ENCODE peak calls at places on chromosomes 1 and 21, in seven cellular contexts. One of them, this sample, is unnamed.

GRCh38 chr1:159891275-159892157 is 8.4 kb downstream of the CFAP45 start:
- DNase-seq in fibroblast of lung: peak; percentile 86
- DNase-seq in neural progenitor cell: peak; percentile 88
- DNase-seq in adipocyte: peak; percentile 95
- DNase-seq in SJCRH30: peak; percentile 63
- DNase-seq in OCI-LY7: peak; percentile 75
- DNase-seq in aorta: peak; percentile 91
- DNase-seq in this sample: peak; percentile 50

GRCh38 chr1:54125671-54126070 is 27.1 kb downstream of the CDCP2 start:
- DNase-seq in adipocyte: peak; percentile 38
- DNase-seq in aorta: no peak
- DNase-seq in neural progenitor cell: peak; percentile 49
- DNase-seq in fibroblast of lung: no peak
- DNase-seq in OCI-LY7: no peak
- DNase-seq in SJCRH30: peak; percentile 69
- DNase-seq in this sample: no peak

GRCh38 chr1:235429143-235429542 is 61.9 kb downstream of the TBCE start:
- DNase-seq in OCI-LY7: no peak
- DNase-seq in SJCRH30: no peak
- DNase-seq in adipocyte: no peak
- DNase-seq in aorta: no peak
- DNase-seq in fibroblast of lung: peak; percentile 20
- DNase-seq in neural progenitor cell: no peak
- DNase-seq in this sample: no peak

GRCh38 chr1:225539069-225539468 is 111.2 kb upstream of the LBR start:
- DNase-seq in adipocyte: peak; percentile 30
- DNase-seq in aorta: no peak
- DNase-seq in neural progenitor cell: no peak
- DNase-seq in fibroblast of lung: peak; percentile 26
- DNase-seq in OCI-LY7: no peak
- DNase-seq in SJCRH30: no peak
- DNase-seq in this sample: no peak

GRCh38 chr1:161182214-161182613 is 4.9 kb upstream of the B4GALT3 start:
- DNase-seq in neural progenitor cell: no peak
- DNase-seq in adipocyte: no peak
- DNase-seq in fibroblast of lung: peak; percentile 54
- DNase-seq in OCI-LY7: no peak
- DNase-seq in aorta: peak; percentile 35
- DNase-seq in SJCRH30: no peak
- DNase-seq in this sample: no peak

GRCh38 chr1:192461684-192462083 is 113.9 kb upstream of the RGS1 start:
- DNase-seq in SJCRH30: no peak
- DNase-seq in fibroblast of lung: no peak
- DNase-seq in adipocyte: no peak
- DNase-seq in neural progenitor cell: no peak
- DNase-seq in OCI-LY7: no peak
- DNase-seq in aorta: no peak
- DNase-seq in this sample: no peak

GRCh38 chr1:47580451-47580980 is 142.7 kb downstream of the FOXD2 start:
- DNase-seq in OCI-LY7: no peak
- DNase-seq in fibroblast of lung: no peak
- DNase-seq in neural progenitor cell: no peak
- DNase-seq in adipocyte: no peak
- DNase-seq in SJCRH30: no peak
- DNase-seq in aorta: no peak
- DNase-seq in this sample: no peak

GRCh38 chr1:4345126-4345525 is 309.3 kb upstream of the AJAP1 start:
- DNase-seq in adipocyte: no peak
- DNase-seq in SJCRH30: no peak
- DNase-seq in aorta: no peak
- DNase-seq in OCI-LY7: no peak
- DNase-seq in neural progenitor cell: no peak
- DNase-seq in fibroblast of lung: no peak
- DNase-seq in this sample: no peak

GRCh38 chr21:41228006-41228370 is 60.0 kb downstream of the BACE2 start:
- DNase-seq in OCI-LY7: no peak
- DNase-seq in adipocyte: no peak
- DNase-seq in SJCRH30: no peak
- DNase-seq in aorta: no peak
- DNase-seq in neural progenitor cell: no peak
- DNase-seq in fibroblast of lung: no peak
- DNase-seq in this sample: no peak

GRCh38 chr1:21574464-21575151 is 65.4 kb downstream of the ALPL start:
- DNase-seq in OCI-LY7: no peak
- DNase-seq in aorta: peak; percentile 62
- DNase-seq in fibroblast of lung: peak; percentile 55
- DNase-seq in SJCRH30: peak; percentile 82
- DNase-seq in neural progenitor cell: peak; percentile 86
- DNase-seq in adipocyte: no peak
- DNase-seq in this sample: no peak

GRCh38 chr1:2821970-2822620 is 20.6 kb upstream of the TTC34 start:
- DNase-seq in fibroblast of lung: no peak
- DNase-seq in SJCRH30: peak; percentile 60
- DNase-seq in OCI-LY7: peak; percentile 7
- DNase-seq in adipocyte: peak; percentile 23
- DNase-seq in aorta: peak; percentile 78
- DNase-seq in neural progenitor cell: no peak
- DNase-seq in this sample: peak; percentile 33
- H3K9me3 ChIP-seq in fibroblast of lung: no peaks in the 10 kb centered on the region
- H3K9me3 ChIP-seq in SJCRH30: no peaks in the 10 kb centered on the region
- H3K9me3 ChIP-seq in OCI-LY7: no peaks in the 10 kb centered on the region
- H3K9me3 ChIP-seq in adipocyte: peaks cover 2% of the 10 kb centered on the region
- H3K9me3 ChIP-seq in aorta: no peaks in the 10 kb centered on the region
- H3K9me3 ChIP-seq in neural progenitor cell: no peaks in the 10 kb centered on the region
- H3K9me3 ChIP-seq in this sample: no peaks in the 10 kb centered on the region

DNA sequence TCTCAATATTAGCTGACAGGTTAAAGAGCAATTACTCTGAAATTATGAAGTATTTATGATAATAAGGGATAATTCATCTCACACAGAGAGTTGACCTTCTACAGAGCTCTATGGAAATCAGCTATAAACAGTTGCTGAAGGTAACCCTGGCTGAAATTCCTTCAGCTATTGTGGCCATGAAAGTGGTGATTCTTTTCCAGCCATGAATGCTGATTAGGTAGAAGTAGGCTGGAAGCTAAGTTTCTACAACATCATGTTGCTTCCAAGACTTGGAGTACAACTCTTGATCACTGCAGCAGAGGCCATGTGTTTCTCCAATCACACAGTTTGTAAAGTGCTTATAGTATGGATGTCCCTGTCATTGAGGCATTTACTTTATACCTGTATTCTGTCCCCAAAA is 2128.9 kb downstream of the MRPL39 start:
- DNase-seq in adipocyte: no peak
- DNase-seq in OCI-LY7: no peak
- DNase-seq in fibroblast of lung: no peak
- DNase-seq in aorta: no peak
- DNase-seq in SJCRH30: no peak
- DNase-seq in neural progenitor cell: no peak
- DNase-seq in this sample: no peak
- H3K9me3 ChIP-seq in adipocyte: peaks cover 2% of the 10 kb centered on the region
- H3K9me3 ChIP-seq in OCI-LY7: peaks cover 36% of the 10 kb centered on the region
- H3K9me3 ChIP-seq in fibroblast of lung: no peaks in the 10 kb centered on the region
- H3K9me3 ChIP-seq in aorta: peaks cover 1% of the 10 kb centered on the region
- H3K9me3 ChIP-seq in SJCRH30: no peaks in the 10 kb centered on the region
- H3K9me3 ChIP-seq in neural progenitor cell: no peaks in the 10 kb centered on the region
- H3K9me3 ChIP-seq in this sample: no peaks in the 10 kb centered on the region

GRCh38 chr1:246987083-246987690 is 20.7 kb downstream of the ZNF695 start:
- DNase-seq in aorta: no peak
- DNase-seq in SJCRH30: peak; percentile 13
- DNase-seq in fibroblast of lung: no peak
- DNase-seq in OCI-LY7: no peak
- DNase-seq in adipocyte: no peak
- DNase-seq in neural progenitor cell: no peak
- DNase-seq in this sample: no peak
- H3K9me3 ChIP-seq in aorta: peaks cover 11% of the 10 kb centered on the region
- H3K9me3 ChIP-seq in SJCRH30: peaks cover 46% of the 10 kb centered on the region
- H3K9me3 ChIP-seq in fibroblast of lung: no peaks in the 10 kb centered on the region
- H3K9me3 ChIP-seq in OCI-LY7: peaks cover 62% of the 10 kb centered on the region
- H3K9me3 ChIP-seq in adipocyte: peaks cover 93% of the 10 kb centered on the region
- H3K9me3 ChIP-seq in neural progenitor cell: peaks cover 84% of the 10 kb centered on the region
- H3K9me3 ChIP-seq in this sample: peaks cover 8% of the 10 kb centered on the region

DNA sequence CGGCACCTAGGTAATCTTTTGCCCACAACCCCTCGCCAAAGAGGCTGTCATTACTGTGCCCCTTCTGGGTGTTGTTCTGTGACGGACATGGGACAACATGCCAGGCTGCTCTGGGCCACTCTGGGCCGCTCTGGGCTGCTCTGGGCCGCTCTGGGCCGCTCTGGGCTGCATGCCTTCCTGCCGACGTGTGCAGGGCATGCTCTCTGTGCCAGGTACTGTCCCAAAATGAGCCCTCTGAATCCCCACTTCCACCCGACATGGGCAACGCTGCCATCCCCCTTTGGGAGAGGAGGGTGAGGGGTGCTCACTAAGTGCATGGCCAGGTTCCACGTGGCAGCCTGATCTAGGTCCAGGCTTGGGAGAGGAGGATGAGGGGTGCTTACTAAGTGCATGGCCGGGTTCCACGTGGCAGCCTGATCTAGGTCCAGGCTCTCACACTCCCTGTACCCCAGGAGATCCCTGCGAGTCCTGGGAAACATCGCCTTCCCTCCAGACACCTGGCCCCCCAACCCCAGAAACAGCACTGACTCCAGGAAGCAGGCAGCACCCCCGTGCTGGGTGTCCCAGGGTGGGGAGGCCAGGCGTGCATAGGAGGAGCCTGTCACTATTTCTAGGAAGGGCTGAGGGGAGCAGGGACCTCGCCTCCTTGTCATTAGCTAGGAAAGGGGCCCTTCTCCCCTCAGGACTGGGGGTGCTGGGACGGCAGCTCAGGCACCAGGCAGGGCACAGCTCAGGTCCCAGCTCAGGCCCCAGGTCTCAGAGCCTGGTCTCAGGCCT is 16.5 kb downstream of the TTC34 start:
- DNase-seq in OCI-LY7: no peak
- DNase-seq in adipocyte: no peak
- DNase-seq in neural progenitor cell: no peak
- DNase-seq in aorta: no peak
- DNase-seq in fibroblast of lung: no peak
- DNase-seq in SJCRH30: no peak
- DNase-seq in this sample: no peak
- H3K9me3 ChIP-seq in OCI-LY7: peaks cover 13% of the 10 kb centered on the region
- H3K9me3 ChIP-seq in adipocyte: peaks cover 27% of the 10 kb centered on the region
- H3K9me3 ChIP-seq in neural progenitor cell: peaks cover 23% of the 10 kb centered on the region
- H3K9me3 ChIP-seq in aorta: peaks cover 7% of the 10 kb centered on the region
- H3K9me3 ChIP-seq in fibroblast of lung: no peaks in the 10 kb centered on the region
- H3K9me3 ChIP-seq in SJCRH30: peaks cover 11% of the 10 kb centered on the region
- H3K9me3 ChIP-seq in this sample: no peaks in the 10 kb centered on the region

GRCh38 chr21:46109251-46110221 is 11.6 kb downstream of the COL6A2 start:
- DNase-seq in fibroblast of lung: no peak
- DNase-seq in SJCRH30: no peak
- DNase-seq in neural progenitor cell: no peak
- DNase-seq in OCI-LY7: no peak
- DNase-seq in aorta: peak; percentile 20
- DNase-seq in adipocyte: no peak
- DNase-seq in this sample: peak; percentile 8
- H3K9me3 ChIP-seq in fibroblast of lung: no peaks in the 10 kb centered on the region
- H3K9me3 ChIP-seq in SJCRH30: no peaks in the 10 kb centered on the region
- H3K9me3 ChIP-seq in neural progenitor cell: no peaks in the 10 kb centered on the region
- H3K9me3 ChIP-seq in OCI-LY7: peaks cover 7% of the 10 kb centered on the region
- H3K9me3 ChIP-seq in aorta: no peaks in the 10 kb centered on the region
- H3K9me3 ChIP-seq in adipocyte: peaks cover 4% of the 10 kb centered on the region
- H3K9me3 ChIP-seq in this sample: peaks cover 3% of the 10 kb centered on the region

GRCh38 chr1:92944901-92945747 is 16.1 kb downstream of the DIPK1A start:
- DNase-seq in aorta: no peak
- DNase-seq in SJCRH30: no peak
- DNase-seq in adipocyte: no peak
- DNase-seq in fibroblast of lung: no peak
- DNase-seq in neural progenitor cell: no peak
- DNase-seq in OCI-LY7: peak; percentile 47
- DNase-seq in this sample: no peak

GRCh38 chr1:92945748-92946270 is 15.5 kb downstream of the DIPK1A start:
- DNase-seq in fibroblast of lung: no peak
- DNase-seq in adipocyte: no peak
- DNase-seq in aorta: no peak
- DNase-seq in OCI-LY7: no peak
- DNase-seq in neural progenitor cell: no peak
- DNase-seq in SJCRH30: no peak
- DNase-seq in this sample: no peak

GRCh38 chr1:92948071-92948470 is 13.2 kb downstream of the DIPK1A start:
- DNase-seq in aorta: no peak
- DNase-seq in SJCRH30: no peak
- DNase-seq in fibroblast of lung: no peak
- DNase-seq in neural progenitor cell: no peak
- DNase-seq in OCI-LY7: no peak
- DNase-seq in adipocyte: no peak
- DNase-seq in this sample: no peak

GRCh38 chr1:92940541-92940940 is 20.7 kb downstream of the DIPK1A start:
- DNase-seq in aorta: no peak
- DNase-seq in SJCRH30: no peak
- DNase-seq in neural progenitor cell: no peak
- DNase-seq in fibroblast of lung: peak; percentile 81
- DNase-seq in adipocyte: peak; percentile 59
- DNase-seq in OCI-LY7: no peak
- DNase-seq in this sample: no peak

DNA sequence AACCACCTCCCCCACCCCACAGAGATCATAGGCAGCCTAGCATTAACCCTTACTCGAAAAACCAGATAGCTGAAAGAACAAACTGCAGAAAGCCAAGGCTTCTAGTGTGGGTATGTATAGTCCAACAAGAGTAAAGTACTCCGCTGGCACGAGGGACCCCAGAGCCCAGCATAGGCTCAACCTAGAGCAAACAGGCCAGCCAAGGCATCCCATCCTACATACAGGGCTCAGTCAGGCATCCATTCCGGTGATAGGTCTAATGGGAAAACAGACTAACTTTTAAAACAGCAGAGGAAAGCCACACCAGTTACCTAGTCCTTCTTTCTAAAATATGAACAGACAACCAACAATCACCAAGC is 17.8 kb downstream of the DIPK1A start:
- DNase-seq in fibroblast of lung: no peak
- DNase-seq in neural progenitor cell: no peak
- DNase-seq in adipocyte: no peak
- DNase-seq in OCI-LY7: no peak
- DNase-seq in aorta: no peak
- DNase-seq in SJCRH30: no peak
- DNase-seq in this sample: no peak
- H3K9me3 ChIP-seq in fibroblast of lung: no peaks in the 10 kb centered on the region
- H3K9me3 ChIP-seq in neural progenitor cell: no peaks in the 10 kb centered on the region
- H3K9me3 ChIP-seq in adipocyte: no peaks in the 10 kb centered on the region
- H3K9me3 ChIP-seq in OCI-LY7: peaks cover 21% of the 10 kb centered on the region
- H3K9me3 ChIP-seq in aorta: no peaks in the 10 kb centered on the region
- H3K9me3 ChIP-seq in SJCRH30: no peaks in the 10 kb centered on the region
- H3K9me3 ChIP-seq in this sample: no peaks in the 10 kb centered on the region

GRCh38 chr1:174308604-174309003 is 139.2 kb upstream of the GPR52 start:
- DNase-seq in aorta: no peak
- DNase-seq in neural progenitor cell: no peak
- DNase-seq in OCI-LY7: no peak
- DNase-seq in fibroblast of lung: no peak
- DNase-seq in SJCRH30: no peak
- DNase-seq in adipocyte: no peak
- DNase-seq in this sample: no peak

GRCh38 chr1:174315239-174315638 is 132.5 kb upstream of the GPR52 start:
- DNase-seq in neural progenitor cell: no peak
- DNase-seq in aorta: no peak
- DNase-seq in SJCRH30: no peak
- DNase-seq in OCI-LY7: no peak
- DNase-seq in fibroblast of lung: no peak
- DNase-seq in adipocyte: no peak
- DNase-seq in this sample: no peak

GRCh38 chr1:174314433-174314832 is 133.3 kb upstream of the GPR52 start:
- DNase-seq in SJCRH30: no peak
- DNase-seq in OCI-LY7: no peak
- DNase-seq in aorta: no peak
- DNase-seq in neural progenitor cell: no peak
- DNase-seq in fibroblast of lung: no peak
- DNase-seq in adipocyte: no peak
- DNase-seq in this sample: no peak
- H3K9me3 ChIP-seq in SJCRH30: peaks cover 6% of the 10 kb centered on the region
- H3K9me3 ChIP-seq in OCI-LY7: peaks cover 60% of the 10 kb centered on the region
- H3K9me3 ChIP-seq in aorta: no peaks in the 10 kb centered on the region
- H3K9me3 ChIP-seq in neural progenitor cell: peaks cover 13% of the 10 kb centered on the region
- H3K9me3 ChIP-seq in fibroblast of lung: no peaks in the 10 kb centered on the region
- H3K9me3 ChIP-seq in adipocyte: peaks cover 25% of the 10 kb centered on the region
- H3K9me3 ChIP-seq in this sample: peaks cover 9% of the 10 kb centered on the region

GRCh38 chr1:155017021-155017945 is 14.7 kb downstream of the ZBTB7B start:
- DNase-seq in aorta: peak; percentile 88
- DNase-seq in SJCRH30: peak; percentile 93
- DNase-seq in adipocyte: peak; percentile 97
- DNase-seq in neural progenitor cell: peak; percentile 95
- DNase-seq in OCI-LY7: peak; percentile 89
- DNase-seq in fibroblast of lung: peak; percentile 90
- DNase-seq in this sample: peak; percentile 87
- H3K9me3 ChIP-seq in aorta: no peaks in the 10 kb centered on the region
- H3K9me3 ChIP-seq in SJCRH30: no peaks in the 10 kb centered on the region
- H3K9me3 ChIP-seq in adipocyte: no peaks in the 10 kb centered on the region
- H3K9me3 ChIP-seq in neural progenitor cell: no peaks in the 10 kb centered on the region
- H3K9me3 ChIP-seq in OCI-LY7: no peaks in the 10 kb centered on the region
- H3K9me3 ChIP-seq in fibroblast of lung: no peaks in the 10 kb centered on the region
- H3K9me3 ChIP-seq in this sample: no peaks in the 10 kb centered on the region

This sample was measured in T-helper 17 cell.